ENCODE peak calls at places on chromosome 9, in four cellular contexts. A is ovary, X is right lobe of liver, B is transverse colon. W is an unnamed sample.

GRCh38 chr9:71446081-71446480 is 322.2 kb downstream of the CEMIP2 start:
- DNase-seq in B (no peak), A (no peak), X (no peak), W (no peak)

GRCh38 chr9:7439355-7439978 is 360.1 kb downstream of the DMAC1 start:
- DNase-seq in X (no peak), B (no peak), A (no peak), W (no peak)

GRCh38 chr9:13962006-13962405 is 351.9 kb downstream of the NFIB start:
- DNase-seq in X (no peak), B (no peak), A (no peak), W (no peak)

GRCh38 chr9:112174223-112174964 is 703 bp downstream of the SUSD1 start:
- DNase-seq in B (peak), X (peak), A (no peak), W (peak)

GRCh38 chr9:3962467-3962866 is 337.4 kb downstream of the GLIS3 start:
- DNase-seq in X (no peak), B (no peak), A (no peak), W (no peak)

GRCh38 chr9:70285246-70285645 is 26.5 kb downstream of the SMC5 start:
- DNase-seq in X (no peak), B (no peak), A (peak), W (no peak)

GRCh38 chr9:73151653-73152382 is at the start of gene ANXA1:
- DNase-seq in A (no peak), X (no peak), B (no peak), W (no peak)

GRCh38 chr9:106921341-106921899 is 58.5 kb downstream of the ZNF462 start:
- DNase-seq in X (no peak), A (peak), B (peak), W (no peak)

GRCh38 chr9:91423785-91424402 is at the start of gene NFIL3:
- DNase-seq in B (peak), A (peak), X (peak), W (peak)

GRCh38 chr9:18906656-18907395 is 126.2 kb downstream of the SAXO1 start:
- DNase-seq in X (no peak), B (no peak), A (no peak), W (no peak)

GRCh38 chr9:5688109-5688508 is 59.2 kb downstream of the RIC1 start:
- DNase-seq in A (no peak), B (no peak), X (no peak), W (no peak)

GRCh38 chr9:16501726-16502125 is 368.7 kb downstream of the BNC2 start:
- DNase-seq in B (no peak), A (no peak), X (no peak), W (no peak)

GRCh38 chr9:92808726-92809451 is 44.3 kb upstream of the BICD2 start:
- DNase-seq in A (peak), B (peak), X (peak), W (no peak)

GRCh38 chr9:116174347-116174746 is 20.8 kb downstream of the PAPPA start:
- DNase-seq in A (no peak), X (no peak), B (no peak), W (no peak)

GRCh38 chr9:89497978-89498844 is at the start of gene SEMA4D:
- DNase-seq in A (peak), B (peak), X (peak), W (no peak)

GRCh38 chr9:92138157-92138959 is 23.1 kb upstream of the SPTLC1 start:
- DNase-seq in B (peak), A (peak), X (peak), W (no peak)

GRCh38 chr9:113887436-113887835 is 11.3 kb downstream of the ZNF618 start:
- DNase-seq in B (no peak), A (no peak), X (no peak), W (no peak)

GRCh38 chr9:88280816-88281382 is 107.3 kb upstream of the SPIN1 start:
- DNase-seq in X (no peak), B (no peak), A (no peak), W (no peak)

GRCh38 chr9:89941875-89942274 is 337.1 kb downstream of the GADD45G start:
- DNase-seq in B (no peak), X (no peak), A (no peak), W (no peak)

GRCh38 chr9:133119461-133120342 is 1.3 kb downstream of the RALGDS start:
- DNase-seq in X (peak), A (no peak), B (no peak), W (peak)

GRCh38 chr9:36146666-36147065 is 10.1 kb downstream of the GLIPR2 start:
- DNase-seq in A (no peak), X (no peak), B (no peak), W (no peak)

GRCh38 chr9:20693068-20693467 is 9.0 kb downstream of the FOCAD start:
- DNase-seq in B (no peak), X (no peak), A (no peak), W (no peak)

GRCh38 chr9:99296375-99296951 is 74.4 kb downstream of the SEC61B start:
- DNase-seq in A (peak), B (no peak), X (no peak), W (no peak)

GRCh38 chr9:89524888-89525385 is 27.0 kb upstream of the SEMA4D start:
- DNase-seq in A (no peak), B (no peak), X (no peak), W (no peak)

GRCh38 chr9:68802525-68803015 is 97.5 kb downstream of the PIP5K1B start:
- DNase-seq in B (peak), A (no peak), X (no peak), W (no peak)

GRCh38 chr9:37198034-37198718 is 77.8 kb downstream of the ZCCHC7 start:
- DNase-seq in X (no peak), A (no peak), B (no peak), W (no peak)

GRCh38 chr9:4298255-4299005 is 1.4 kb downstream of the GLIS3 start:
- DNase-seq in B (peak), A (peak), X (peak), W (peak)

GRCh38 chr9:97304586-97304985 is 2.9 kb upstream of the CCDC180 start:
- DNase-seq in A (no peak), X (no peak), B (no peak), W (no peak)

GRCh38 chr9:72363908-72364678 is 915 bp downstream of the ZFAND5 start:
- DNase-seq in X (peak), A (peak), B (peak), W (peak)

GRCh38 chr9:18268381-18268780 is 205.6 kb upstream of the ADAMTSL1 start:
- DNase-seq in B (no peak), X (no peak), A (no peak), W (no peak)

GRCh38 chr9:91751922-91752321 is 198.1 kb downstream of the ROR2 start:
- DNase-seq in A (no peak), B (no peak), X (no peak), W (no peak)

GRCh38 chr9:91746904-91747303 is 203.1 kb downstream of the ROR2 start:
- DNase-seq in B (no peak), X (no peak), A (no peak), W (peak)

GRCh38 chr9:133116346-133117231 is 4.5 kb downstream of the RALGDS start:
- DNase-seq in A (no peak), X (peak), B (no peak), W (peak)

GRCh38 chr9:130444565-130445221 is at the start of gene ASS1:
- DNase-seq in B (peak), A (peak), X (peak), W (no peak)

GRCh38 chr9:130835441-130836298 is 616 bp downstream of the ABL1 start:
- DNase-seq in A (peak), B (peak), X (peak), W (peak)

GRCh38 chr9:131728961-131729360 is 10.9 kb downstream of the RAPGEF1 start:
- DNase-seq in X (no peak), A (no peak), B (peak), W (no peak)

GRCh38 chr9:87405677-87406544 is 91.8 kb upstream of the DAPK1 start:
- DNase-seq in A (peak), B (no peak), X (peak), W (no peak)

GRCh38 chr9:98280574-98280973 is 25.1 kb upstream of the TBC1D2 start:
- DNase-seq in B (no peak), A (no peak), X (no peak), W (no peak)

GRCh38 chr9:94560237-94560636 is 5.4 kb downstream of the PCAT7 start:
- DNase-seq in A (no peak), X (no peak), B (no peak), W (no peak)

GRCh38 chr9:109940536-109940935 is 160.5 kb downstream of the PALM2AKAP2 start:
- DNase-seq in B (no peak), X (no peak), A (no peak), W (no peak)

DNA sequence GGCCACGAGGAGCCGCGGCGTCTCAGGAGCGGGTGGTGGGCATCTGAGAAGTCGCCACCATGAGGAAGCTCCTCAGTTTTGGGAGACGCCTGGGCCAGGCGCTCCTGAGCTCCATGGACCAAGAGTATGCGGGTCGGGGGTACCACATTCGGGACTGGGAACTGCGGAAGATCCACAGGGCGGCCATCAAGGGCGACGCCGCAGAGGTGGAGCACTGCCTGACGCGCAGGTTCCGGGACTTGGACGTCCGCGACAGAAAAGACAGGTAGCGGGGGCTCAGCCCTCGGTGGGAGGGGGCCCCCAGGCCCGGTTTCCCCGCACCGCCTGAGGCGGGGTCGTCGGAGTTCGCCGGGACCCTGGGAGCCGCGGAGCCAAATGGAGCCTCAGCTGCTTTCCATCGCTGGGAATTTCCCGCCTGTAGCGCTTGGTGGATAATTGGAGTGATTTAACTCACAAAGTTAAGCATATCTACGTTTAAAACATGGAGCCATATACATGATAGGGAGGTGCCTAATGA is 438 bp downstream of the ANKRD18B start:
- DNase-seq in A (no peak), X (no peak), B (no peak), W (no peak)
- H3K4me3 ChIP-seq in A (no peak), X (peak), B (peak), W (peak)

GRCh38 chr9:136722093-136722968 is 10.0 kb downstream of the DIPK1B start:
- DNase-seq in A (no peak), X (no peak), B (no peak), W (no peak)
- TF ChIP-seq POLR2A in A (no peak), X (no peak), B (no peak), W (no peak)

GRCh38 chr9:32572900-32573523 is at the start of gene NDUFB6:
- DNase-seq in B (peak), A (peak), X (peak), W (peak)

GRCh38 chr9:32578976-32579375 is 6.0 kb upstream of the NDUFB6 start:
- DNase-seq in A (no peak), B (no peak), X (no peak), W (no peak)

GRCh38 chr9:32580631-32581300 is 7.8 kb upstream of the NDUFB6 start:
- DNase-seq in B (no peak), X (no peak), A (no peak), W (no peak)

GRCh38 chr9:32579706-32580331 is 6.9 kb upstream of the NDUFB6 start:
- DNase-seq in B (peak), X (peak), A (peak), W (no peak)

DNA sequence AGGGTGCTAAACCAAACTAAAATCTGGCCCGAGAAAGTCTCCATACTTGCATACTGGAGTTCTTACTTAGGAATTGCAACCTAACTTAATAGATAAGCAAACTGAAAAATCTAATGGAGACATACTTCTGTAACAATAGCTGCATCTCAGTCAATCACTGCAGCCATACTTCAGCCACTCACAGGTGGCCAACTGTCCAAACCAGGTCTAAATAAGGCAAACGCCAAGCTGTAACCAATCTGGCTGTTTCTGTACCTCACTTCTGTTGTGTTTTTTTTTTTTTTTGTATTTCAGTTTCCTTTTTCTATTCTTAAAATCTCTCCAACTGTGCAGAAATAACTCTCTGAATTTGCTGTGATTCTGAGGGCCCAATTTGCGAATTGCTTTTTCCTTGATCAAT is 4.4 kb upstream of the NDUFB6 start:
- DNase-seq in X (no peak), B (no peak), A (no peak), W (no peak)
- H3K4me3 ChIP-seq in X (no peak), B (no peak), A (no peak), W (no peak)

GRCh38 chr9:128786681-128787582 is at the start of gene TBC1D13:
- DNase-seq in X (peak), B (peak), A (peak), W (peak)
- TF ChIP-seq POLR2A in X (peak), B (peak), A (peak), W (no peak)

GRCh38 chr9:85055506-85056202 is 386.1 kb downstream of the NTRK2 start:
- DNase-seq in A (no peak), B (no peak), X (no peak), W (no peak)
- H3K4me3 ChIP-seq in A (no peak), B (no peak), X (no peak), W (no peak)

GRCh38 chr9:126939821-126940221 is 25.2 kb downstream of the RALGPS1 start:
- DNase-seq in B (no peak), X (peak), A (no peak), W (no peak)
- TF ChIP-seq POLR2A in B (no peak), X (no peak), A (no peak), W (no peak)

W was measured in suprapubic skin.